ENCODE peak calls at places on chromosomes 13 and 19, in seven cellular contexts. Q, A, O, X, P, C and W are unnamed samples. For H3K4me1, the result is how much of the 10 kb centered on the place peaks cover.

GRCh38 chr13:29640665-29641064 is 45.2 kb upstream of the SLC7A1 start:
- DNase-seq in Q (no peak), A (no peak), O (no peak), X (no peak), P (no peak), C (no peak), W (no peak)

GRCh38 chr19:7529246-7529600 is 6.3 kb upstream of the PNPLA6 start:
- DNase-seq in Q (no peak), A (no peak), O (no peak), X (no peak), P (no peak), C (no peak), W (no peak)

GRCh38 chr19:50549927-50550593 is 18.2 kb downstream of the LRRC4B start:
- DNase-seq in Q (no peak), A (no peak), O (no peak), X (no peak), P (no peak), C (no peak), W (no peak)

GRCh38 chr13:90943961-90944360 is 403.5 kb upstream of the MIR17HG start:
- DNase-seq in Q (no peak), A (no peak), O (no peak), X (no peak), P (no peak), C (no peak), W (no peak)

GRCh38 chr13:99308481-99309087 is 1.4 kb upstream of the GPR183 start:
- DNase-seq in Q (no peak), A (no peak), O (no peak), X (no peak), P (no peak), C (no peak), W (no peak)

GRCh38 chr13:51895906-51896888 is 34.4 kb downstream of the CCDC70 start:
- DNase-seq in Q (peak), A (peak), O (peak), X (peak), P (no peak), C (peak), W (peak)

GRCh38 chr13:86383151-86383550 is 583.9 kb upstream of the SLITRK6 start:
- DNase-seq in Q (no peak), A (no peak), O (no peak), X (no peak), P (no peak), C (no peak), W (no peak)

GRCh38 chr19:5434970-5435641 is 20.1 kb upstream of the ZNRF4 start:
- DNase-seq in Q (no peak), A (no peak), O (no peak), X (peak), P (no peak), C (no peak), W (no peak)

GRCh38 chr13:35566340-35566739 is 89.9 kb upstream of the MAB21L1 start:
- DNase-seq in Q (no peak), A (no peak), O (no peak), X (no peak), P (no peak), C (no peak), W (peak)

GRCh38 chr13:34722931-34723330 is 219.1 kb upstream of the NBEA start:
- DNase-seq in Q (no peak), A (no peak), O (no peak), X (no peak), P (no peak), C (no peak), W (no peak)

GRCh38 chr13:28229522-28229921 is 91.2 kb downstream of the PAN3 start:
- DNase-seq in Q (no peak), A (no peak), O (no peak), X (no peak), P (no peak), C (no peak), W (no peak)

GRCh38 chr13:48235100-48235813 is 2.3 kb downstream of the ITM2B start:
- DNase-seq in Q (peak), A (no peak), O (peak), X (peak), P (no peak), C (peak), W (no peak)

GRCh38 chr19:13804830-13805683 is 9.8 kb downstream of the ZSWIM4 start:
- DNase-seq in Q (peak), A (no peak), O (peak), X (peak), P (no peak), C (peak), W (no peak)

GRCh38 chr13:80339841-80340642 is 884 bp downstream of the SPRY2 start:
- DNase-seq in Q (peak), A (peak), O (peak), X (no peak), P (peak), C (peak), W (no peak)

GRCh38 chr13:87878706-87879105 is 207.5 kb downstream of the SLITRK5 start:
- DNase-seq in Q (no peak), A (no peak), O (no peak), X (peak), P (no peak), C (no peak), W (no peak)

GRCh38 chr13:48542581-48543341 is 9.9 kb upstream of the RCBTB2 start:
- DNase-seq in Q (no peak), A (peak), O (peak), X (peak), P (peak), C (peak), W (no peak)

GRCh38 chr13:98944336-98944735 is 33.5 kb downstream of the DOCK9 start:
- DNase-seq in Q (no peak), A (no peak), O (no peak), X (no peak), P (no peak), C (no peak), W (no peak)

GRCh38 chr13:22014469-22014868 is 343.6 kb downstream of the FGF9 start:
- DNase-seq in Q (no peak), A (no peak), O (no peak), X (no peak), P (no peak), C (no peak), W (no peak)

GRCh38 chr19:30717381-30717780 is 345.2 kb downstream of the ZNF536 start:
- DNase-seq in Q (no peak), A (no peak), O (no peak), X (no peak), P (no peak), C (no peak), W (no peak)

GRCh38 chr19:10749435-10750384 is 31.8 kb downstream of the DNM2 start:
- DNase-seq in Q (no peak), A (no peak), O (peak), X (no peak), P (no peak), C (no peak), W (no peak)

GRCh38 chr13:42681394-42681793 is 100.0 kb upstream of the FAM216B start:
- DNase-seq in Q (no peak), A (no peak), O (no peak), X (no peak), P (no peak), C (no peak), W (no peak)

GRCh38 chr19:47848871-47849473 is 10.1 kb upstream of the TPRX2 start:
- DNase-seq in Q (peak), A (no peak), O (no peak), X (peak), P (no peak), C (peak), W (no peak)

GRCh38 chr19:3055741-3056453 is 6.4 kb downstream of the TLE5 start:
- DNase-seq in Q (no peak), A (no peak), O (peak), X (no peak), P (no peak), C (no peak), W (no peak)

GRCh38 chr13:78121459-78122348 is 203.1 kb upstream of the EDNRB start:
- DNase-seq in Q (peak), A (peak), O (peak), X (peak), P (no peak), C (peak), W (peak)

GRCh38 chr13:85497652-85498051 is 301.6 kb downstream of the SLITRK6 start:
- DNase-seq in Q (no peak), A (no peak), O (no peak), X (no peak), P (no peak), C (no peak), W (no peak)

GRCh38 chr13:51453308-51453958 is 597 bp upstream of the INTS6 start:
- DNase-seq in Q (peak), A (peak), O (no peak), X (peak), P (peak), C (peak), W (peak)

GRCh38 chr19:42185281-42185680 is 32.2 kb downstream of the DEDD2 start:
- DNase-seq in Q (no peak), A (no peak), O (no peak), X (no peak), P (no peak), C (no peak), W (no peak)

GRCh38 chr13:40546047-40546446 is 120.4 kb downstream of the FOXO1 start:
- DNase-seq in Q (peak), A (no peak), O (no peak), X (no peak), P (no peak), C (no peak), W (no peak)

GRCh38 chr19:13964776-13965175 is 12.5 kb downstream of the DCAF15 start:
- DNase-seq in Q (no peak), A (no peak), O (no peak), X (no peak), P (no peak), C (no peak), W (no peak)

GRCh38 chr13:21316376-21316775 is 139.9 kb downstream of the MRPL57 start:
- DNase-seq in Q (no peak), A (no peak), O (no peak), X (no peak), P (no peak), C (no peak), W (no peak)

GRCh38 chr13:42926555-42926954 is 65.5 kb downstream of the EPSTI1 start:
- DNase-seq in Q (no peak), A (no peak), O (no peak), X (no peak), P (no peak), C (no peak), W (no peak)

GRCh38 chr19:44738603-44739585 is 9.6 kb upstream of the BCL3 start:
- DNase-seq in Q (no peak), A (no peak), O (peak), X (no peak), P (no peak), C (no peak), W (no peak)

GRCh38 chr19:44741258-44741731 is 7.2 kb upstream of the BCL3 start:
- DNase-seq in Q (no peak), A (no peak), O (no peak), X (no peak), P (no peak), C (no peak), W (no peak)

GRCh38 chr19:44745386-44745831 is 3.1 kb upstream of the BCL3 start:
- DNase-seq in Q (no peak), A (peak), O (no peak), X (peak), P (peak), C (peak), W (no peak)

GRCh38 chr19:44740351-44740824 is 8.1 kb upstream of the BCL3 start:
- DNase-seq in Q (no peak), A (no peak), O (no peak), X (no peak), P (no peak), C (no peak), W (no peak)

DNA sequence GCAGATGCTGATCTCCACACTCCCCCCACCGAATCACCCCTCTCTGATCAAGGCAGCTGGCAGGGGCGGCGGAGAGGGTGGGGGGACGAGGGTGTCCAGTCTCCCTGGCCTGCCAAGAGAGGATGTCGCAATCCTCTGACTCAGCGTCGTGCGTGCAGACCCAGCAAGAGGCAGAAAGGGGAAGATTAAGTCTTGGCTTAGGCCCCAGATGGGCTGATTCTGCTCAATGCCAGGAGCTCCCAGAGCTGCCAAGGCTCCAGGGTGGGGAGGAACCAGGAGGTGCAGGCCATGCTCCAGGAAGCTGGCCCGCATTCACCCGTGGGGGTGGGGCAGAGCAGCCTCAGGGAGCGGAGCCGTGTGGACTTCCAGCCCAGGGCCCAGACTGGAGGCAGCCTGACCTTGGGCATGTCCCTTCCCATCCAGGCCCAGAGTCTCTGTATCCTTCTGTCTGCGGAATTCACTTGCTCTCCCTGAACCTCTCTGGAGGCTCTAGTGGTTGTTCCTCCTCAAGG is 6.6 kb upstream of the BCL3 start:
- DNase-seq in Q (peak), A (peak), O (peak), X (peak), P (peak), C (peak), W (no peak)
- H3K4me1 ChIP-seq in Q (under half), A (half or more), O (half or more), X (under half), P (half or more), C (under half), W (under half)

DNA sequence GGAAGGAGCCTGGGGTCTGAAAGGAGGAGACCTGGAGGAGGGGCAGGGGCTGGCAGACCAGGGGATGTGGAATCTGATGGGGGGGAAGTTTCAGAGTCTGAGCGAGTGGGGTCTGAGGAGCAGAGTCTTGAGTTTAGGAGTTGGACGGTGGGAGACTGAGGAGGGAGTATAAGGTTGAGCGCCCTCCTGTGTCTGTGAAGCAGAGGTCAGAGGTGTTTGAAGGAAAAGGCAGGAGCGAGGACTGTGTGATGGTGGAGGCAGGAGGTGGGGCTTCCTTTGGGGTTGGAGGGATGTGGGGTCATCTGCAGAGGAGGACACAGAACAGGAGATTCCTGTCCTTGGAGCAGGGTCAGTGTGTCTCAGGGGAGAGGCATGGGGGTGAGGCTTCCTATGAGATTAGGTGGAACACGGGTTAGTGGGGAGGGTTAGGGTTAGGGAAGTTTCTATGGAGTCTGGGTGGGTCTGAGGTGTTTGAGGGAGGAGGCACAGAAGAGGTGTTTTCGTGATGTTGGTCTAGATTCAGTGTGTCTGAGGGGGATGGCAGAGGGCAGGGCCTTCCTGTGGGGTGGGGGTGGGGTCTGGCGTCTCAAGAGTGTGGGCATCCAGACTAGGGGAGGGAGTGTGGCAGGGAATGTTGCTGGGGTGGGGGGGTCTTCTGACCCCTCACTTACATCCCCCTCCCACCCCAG is 8.3 kb downstream of the RYR1 start:
- DNase-seq in Q (no peak), A (no peak), O (no peak), X (no peak), P (no peak), C (peak), W (no peak)
- TF ChIP-seq CTCF in Q (peak), A (no peak), O (no peak), X (peak), P (no peak), C (peak), W (no peak)

GRCh38 chr13:109755997-109756396 is 30.4 kb downstream of the IRS2 start:
- DNase-seq in Q (no peak), A (no peak), O (no peak), X (no peak), P (no peak), C (no peak), W (no peak)
- H3K4me3 ChIP-seq in Q (no peak), A (no peak), O (no peak), X (no peak), P (no peak), C (no peak), W (no peak)

DNA sequence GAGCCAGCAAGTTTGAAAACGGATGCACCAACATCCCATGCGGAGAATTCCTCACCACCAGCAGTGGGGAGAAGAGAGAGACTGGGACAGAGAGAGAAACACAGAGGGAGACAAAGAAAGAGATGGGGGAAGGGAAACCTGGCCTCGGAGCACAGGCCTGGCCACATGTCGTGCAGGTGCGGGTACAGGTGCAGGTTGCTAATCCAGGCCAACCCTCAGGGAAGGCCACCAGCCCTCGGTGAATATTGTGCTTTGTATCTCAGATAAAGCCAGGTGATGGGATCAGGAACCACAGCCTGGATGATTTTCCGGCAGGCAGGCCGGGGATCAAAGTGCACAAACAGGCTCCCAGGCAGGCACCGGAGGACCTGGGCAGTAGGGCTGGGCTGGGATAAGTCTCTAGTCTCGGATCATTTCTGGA is 3.8 kb downstream of the GAS6 start:
- DNase-seq in Q (no peak), A (no peak), O (peak), X (no peak), P (peak), C (no peak), W (no peak)
- H3K4me1 ChIP-seq in Q (under half), A (half or more), O (under half), X (under half), P (half or more), C (half or more), W (under half)

DNA sequence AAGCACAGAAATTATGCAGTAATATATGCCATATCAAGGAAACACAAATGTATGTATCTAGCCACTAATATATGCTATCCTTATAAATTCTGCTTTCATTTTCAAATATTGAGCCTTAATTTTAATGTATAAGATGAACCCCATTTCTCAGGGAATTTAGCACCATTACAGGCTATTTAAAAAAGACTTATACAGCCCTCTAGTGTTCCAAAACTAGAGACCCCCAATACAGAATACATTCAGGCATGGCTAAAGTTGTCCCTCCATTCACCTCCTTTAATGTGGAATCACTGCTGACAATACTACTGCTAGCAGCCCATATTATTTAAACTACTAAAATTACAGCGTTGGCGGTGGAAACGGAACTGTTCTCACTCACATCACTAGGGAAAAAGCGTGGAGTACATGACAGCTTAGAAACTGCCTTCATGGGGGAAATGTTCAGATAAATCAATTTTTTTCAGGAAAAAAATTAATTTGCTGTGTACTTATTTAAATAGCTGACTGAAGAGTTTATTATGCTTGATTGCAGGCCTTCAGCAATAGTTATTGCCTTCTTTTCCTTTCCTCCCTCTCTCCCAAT is 541.0 kb downstream of the PCDH9 start:
- DNase-seq in Q (peak), A (no peak), O (no peak), X (peak), P (no peak), C (peak), W (no peak)
- TF ChIP-seq CTCF in Q (peak), A (no peak), O (no peak), X (peak), P (no peak), C (peak), W (no peak)

GRCh38 chr13:32426981-32427851 is 714 bp downstream of the N4BP2L1 start:
- DNase-seq in Q (peak), A (peak), O (peak), X (peak), P (peak), C (peak), W (peak)

GRCh38 chr13:32427852-32428580 is at the start of gene N4BP2L1:
- DNase-seq in Q (peak), A (peak), O (peak), X (peak), P (peak), C (peak), W (peak)

GRCh38 chr13:32428581-32429072 is 697 bp upstream of the N4BP2L1 start:
- DNase-seq in Q (no peak), A (no peak), O (no peak), X (no peak), P (no peak), C (no peak), W (no peak)

GRCh38 chr13:32430018-32430747 is 2.3 kb upstream of the N4BP2L1 start:
- DNase-seq in Q (no peak), A (no peak), O (no peak), X (no peak), P (no peak), C (no peak), W (no peak)

GRCh38 chr13:32429406-32429909 is 1.5 kb upstream of the N4BP2L1 start:
- DNase-seq in Q (no peak), A (no peak), O (no peak), X (no peak), P (no peak), C (no peak), W (no peak)
- H3K4me3 ChIP-seq in Q (no peak), A (no peak), O (no peak), X (no peak), P (no peak), C (no peak), W (no peak)

GRCh38 chr13:44575741-44576395 is at the start of gene TSC22D1:
- DNase-seq in Q (peak), A (peak), O (peak), X (peak), P (peak), C (peak), W (peak)
- H3K4me1 ChIP-seq in Q (under half), A (half or more), O (under half), X (under half), P (under half), C (half or more), W (under half)

GRCh38 chr19:43624933-43625332 is 5.5 kb upstream of the ZNF428 start:
- DNase-seq in Q (no peak), A (peak), O (peak), X (no peak), P (peak), C (peak), W (peak)
- TF ChIP-seq CTCF in Q (no peak), A (no peak), O (no peak), X (no peak), P (peak), C (peak), W (peak)